ENCODE peak calls at places on chromosomes 13 and 19, in four cellular contexts. P is T follicular helper cell, U is C1 segment of cervical spinal cord, S is neural progenitor cell. E is an unnamed sample.

GRCh38 chr13:30710442-30710841 is 24.9 kb upstream of the ALOX5AP start:
- DNase-seq in S (no peak), U (no peak), P (no peak), E (no peak)

GRCh38 chr19:48844472-48844871 is 8.2 kb upstream of the HSD17B14 start:
- DNase-seq in U (no peak), S (peak), P (no peak), E (no peak)

GRCh38 chr13:51697855-51698254 is 106.1 kb downstream of the DHRS12 start:
- DNase-seq in S (no peak), U (no peak), P (no peak), E (no peak)

GRCh38 chr13:25463496-25463895 is 91.7 kb downstream of the ATP8A2 start:
- DNase-seq in U (no peak), S (no peak), P (no peak), E (no peak)

GRCh38 chr13:45749026-45749759 is 47.1 kb downstream of the CBY2 start:
- DNase-seq in S (peak), P (no peak), U (no peak), E (no peak)

GRCh38 chr13:53612200-53612599 is 583.6 kb downstream of the OLFM4 start:
- DNase-seq in P (no peak), U (no peak), S (no peak), E (no peak)

GRCh38 chr19:19900124-19900523 is 622 bp upstream of the ZNF93 start:
- DNase-seq in P (no peak), S (no peak), U (no peak), E (no peak)

GRCh38 chr13:49098198-49098597 is 121.9 kb upstream of the MLNR start:
- DNase-seq in S (no peak), U (no peak), P (no peak), E (no peak)

GRCh38 chr19:4200940-4201542 is 18.6 kb downstream of the ANKRD24 start:
- DNase-seq in U (no peak), P (no peak), S (no peak), E (no peak)

GRCh38 chr13:33543089-33543459 is 257.5 kb upstream of the STARD13 start:
- DNase-seq in U (no peak), P (no peak), S (no peak), E (no peak)

GRCh38 chr13:110018009-110018408 is 231.6 kb upstream of the IRS2 start:
- DNase-seq in S (no peak), U (no peak), P (no peak), E (no peak)

E was measured in T-helper 17 cell.